ENCODE peak calls at places on chromosome 13, in nine cellular contexts. S, I, J, M, E, F, Z, U and L are unnamed samples.

GRCh38 chr13:107838592-107839161 is 376.7 kb downstream of the LIG4 start:
- DNase-seq in S (no peak), I (no peak), J (no peak), M (no peak), E (no peak), F (no peak), Z (no peak), U (no peak), L (no peak)

GRCh38 chr13:36848228-36848982 is 29.4 kb downstream of the RFXAP start:
- DNase-seq in S (peak), I (no peak), J (peak), M (no peak), E (no peak), F (no peak), Z (peak), U (no peak), L (no peak)

GRCh38 chr13:52776726-52777125 is 37.1 kb upstream of the CNMD start:
- DNase-seq in S (no peak), I (no peak), J (no peak), M (no peak), E (no peak), F (no peak), Z (no peak), U (no peak), L (no peak)

GRCh38 chr13:45967589-45967988 is 85.0 kb downstream of the ZC3H13 start:
- DNase-seq in S (no peak), I (no peak), J (no peak), M (no peak), E (no peak), F (no peak), Z (no peak), U (no peak), L (no peak)

GRCh38 chr13:95552539-95553270 is at the start of gene CLDN10:
- DNase-seq in S (peak), I (no peak), J (no peak), M (peak), E (peak), F (no peak), Z (no peak), U (peak), L (peak)

GRCh38 chr13:19955873-19956559 is 2.5 kb upstream of the ZMYM2 start:
- DNase-seq in S (no peak), I (no peak), J (no peak), M (no peak), E (no peak), F (no peak), Z (no peak), U (no peak), L (no peak)

GRCh38 chr13:105291987-105292386 is 1243.5 kb downstream of the EFNB2 start:
- DNase-seq in S (no peak), I (no peak), J (no peak), M (no peak), E (no peak), F (no peak), Z (no peak), U (no peak), L (no peak)

GRCh38 chr13:23751195-23751594 is 138.0 kb downstream of the MIPEP start:
- DNase-seq in S (no peak), I (no peak), J (peak), M (no peak), E (no peak), F (no peak), Z (no peak), U (no peak), L (no peak)

GRCh38 chr13:48559638-48560320 is 26.9 kb upstream of the RCBTB2 start:
- DNase-seq in S (no peak), I (no peak), J (peak), M (no peak), E (no peak), F (no peak), Z (no peak), U (no peak), L (no peak)

GRCh38 chr13:50219743-50220142 is 204.5 kb downstream of the KCNRG start:
- DNase-seq in S (no peak), I (no peak), J (no peak), M (no peak), E (no peak), F (no peak), Z (no peak), U (no peak), L (no peak)

GRCh38 chr13:60645552-60646138 is 248.6 kb downstream of the TDRD3 start:
- DNase-seq in S (no peak), I (no peak), J (no peak), M (no peak), E (no peak), F (no peak), Z (no peak), U (no peak), L (no peak)

GRCh38 chr13:113513761-113514160 is 23.2 kb upstream of the DCUN1D2 start:
- DNase-seq in S (no peak), I (no peak), J (no peak), M (no peak), E (no peak), F (no peak), Z (no peak), U (no peak), L (no peak)
- TF ChIP-seq CTCF in S (no peak), I (no peak), J (no peak), M (no peak), E (no peak), F (no peak), Z (no peak), U (no peak), L (no peak)

GRCh38 chr13:24982333-24982999 is 113.5 kb upstream of the PABPC3 start:
- DNase-seq in S (no peak), I (no peak), J (no peak), M (no peak), E (peak), F (no peak), Z (no peak), U (no peak), L (no peak)
- TF ChIP-seq CTCF in S (no peak), I (no peak), J (no peak), M (no peak), E (no peak), F (no peak), Z (no peak), U (no peak), L (no peak)

GRCh38 chr13:27977476-27978300 is 8.6 kb upstream of the CDX2 start:
- DNase-seq in S (peak), I (no peak), J (no peak), M (no peak), E (no peak), F (no peak), Z (peak), U (no peak), L (no peak)
- TF ChIP-seq CTCF in S (no peak), I (no peak), J (no peak), M (peak), E (no peak), F (no peak), Z (no peak), U (no peak), L (no peak)

DNA sequence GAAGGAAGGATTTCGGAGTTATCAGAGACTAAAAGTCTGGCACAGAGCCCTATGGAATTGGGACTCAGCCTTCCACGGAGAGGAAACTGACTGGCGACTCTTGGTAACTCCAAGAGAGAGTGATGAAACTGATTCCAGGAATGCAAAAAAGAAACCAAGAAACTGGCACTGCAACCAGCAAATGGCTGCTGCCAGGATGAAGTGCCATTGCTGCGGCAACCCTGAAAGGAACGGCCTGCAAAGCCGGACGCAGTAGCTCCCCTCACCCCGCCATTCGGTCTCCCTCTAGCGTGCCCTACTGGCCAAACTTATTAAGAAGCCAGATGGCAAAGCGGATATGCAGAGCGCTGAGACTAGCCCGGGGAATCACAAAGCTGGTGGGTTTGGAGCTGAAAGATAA is 236.0 kb downstream of the PCDH9 start:
- DNase-seq in S (peak), I (no peak), J (peak), M (peak), E (peak), F (no peak), Z (peak), U (peak), L (no peak)
- TF ChIP-seq CTCF in S (peak), I (no peak), J (peak), M (peak), E (peak), F (no peak), Z (peak), U (peak), L (no peak)

DNA sequence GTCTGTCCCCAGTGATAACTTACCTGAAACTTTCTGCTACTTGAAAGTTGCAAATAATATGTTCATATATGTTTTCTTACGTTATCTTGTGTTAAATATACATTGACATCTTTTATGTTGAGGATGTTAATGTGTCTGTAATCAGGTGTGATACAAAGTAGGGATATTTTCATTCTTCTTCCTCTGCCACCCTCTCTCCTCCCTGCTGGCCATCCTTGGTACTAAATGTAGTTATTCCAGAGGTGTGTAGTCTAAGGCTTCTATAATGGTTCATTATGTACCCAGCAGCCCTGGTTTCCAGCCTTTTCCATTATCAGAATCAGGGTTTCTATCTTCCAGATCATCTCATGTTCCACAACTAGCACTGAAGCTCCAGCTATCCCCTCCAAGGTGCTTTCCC is 606.7 kb upstream of the KLHL1 start:
- DNase-seq in S (no peak), I (no peak), J (no peak), M (no peak), E (no peak), F (no peak), Z (no peak), U (no peak), L (no peak)
- TF ChIP-seq CTCF in S (no peak), I (no peak), J (peak), M (peak), E (no peak), F (no peak), Z (no peak), U (no peak), L (no peak)

GRCh38 chr13:97809576-97809975 is 143.9 kb upstream of the IPO5 start:
- DNase-seq in S (no peak), I (no peak), J (no peak), M (no peak), E (no peak), F (no peak), Z (no peak), U (no peak), L (no peak)

GRCh38 chr13:97810152-97810551 is 143.3 kb upstream of the IPO5 start:
- DNase-seq in S (no peak), I (no peak), J (peak), M (no peak), E (no peak), F (no peak), Z (peak), U (peak), L (no peak)
- TF ChIP-seq CTCF in S (no peak), I (no peak), J (peak), M (peak), E (no peak), F (no peak), Z (peak), U (peak), L (no peak)